ENCODE peak calls at places on chromosome 3, in seven cellular contexts. E is uterus, I is PC-3, A is left lung, P is esophagus squamous epithelium, W is HCT116, Y is mammary epithelial cell. B is an unnamed sample.

GRCh38 chr3:67433109-67433508 is 221.3 kb downstream of the SUCLG2 start:
- DNase-seq in E (no peak), I (no peak), A (no peak), P (no peak), W (no peak), Y (no peak), B (no peak)

GRCh38 chr3:153462550-153462949 is 300.5 kb downstream of the RAP2B start:
- DNase-seq in E (no peak), I (no peak), A (no peak), P (no peak), W (no peak), Y (no peak), B (no peak)

GRCh38 chr3:30145281-30145680 is 461.1 kb upstream of the TGFBR2 start:
- DNase-seq in E (no peak), I (peak; percentile 60), A (no peak), P (no peak), W (no peak), Y (peak; percentile 29), B (no peak)

GRCh38 chr3:112746675-112747276 is 99.9 kb downstream of the CD200R1L start:
- DNase-seq in E (peak; percentile 61), I (no peak), A (no peak), P (no peak), W (no peak), Y (peak; percentile 30), B (no peak)

GRCh38 chr3:96994995-96995394 is 180.6 kb downstream of the EPHA6 start:
- DNase-seq in E (no peak), I (no peak), A (no peak), P (no peak), W (no peak), Y (no peak), B (no peak)

GRCh38 chr3:138132239-138132638 is at the start of gene A4GNT:
- DNase-seq in E (no peak), I (no peak), A (no peak), P (no peak), W (no peak), Y (no peak), B (no peak)

GRCh38 chr3:32021748-32022147 is 40.2 kb downstream of the ZNF860 start:
- DNase-seq in E (no peak), I (no peak), A (no peak), P (no peak), W (no peak), Y (no peak), B (no peak)

GRCh38 chr3:46100812-46101211 is 73.5 kb upstream of the XCR1 start:
- DNase-seq in E (no peak), I (no peak), A (no peak), P (no peak), W (no peak), Y (no peak), B (no peak)

GRCh38 chr3:50450135-50450911 is 53.1 kb downstream of the CACNA2D2 start:
- DNase-seq in E (peak; percentile 37), I (no peak), A (peak; percentile 91), P (peak; percentile 15), W (no peak), Y (no peak), B (no peak)

GRCh38 chr3:45507820-45508317 is 86.7 kb upstream of the LIMD1 start:
- DNase-seq in E (no peak), I (no peak), A (no peak), P (no peak), W (no peak), Y (no peak), B (no peak)

GRCh38 chr3:94772402-94772801 is 709.5 kb downstream of the NSUN3 start:
- DNase-seq in E (no peak), I (peak; percentile 84), A (no peak), P (no peak), W (no peak), Y (no peak), B (no peak)

GRCh38 chr3:39513801-39514369 is 46.4 kb downstream of the MOBP start:
- DNase-seq in E (no peak), I (no peak), A (no peak), P (no peak), W (no peak), Y (no peak), B (no peak)

GRCh38 chr3:159852821-159853505 is 135.7 kb upstream of the IL12A start:
- DNase-seq in E (peak; percentile 55), I (peak; percentile 37), A (peak; percentile 83), P (no peak), W (no peak), Y (peak; percentile 66), B (no peak)

GRCh38 chr3:21216598-21216997 is 534.4 kb downstream of the ZNF385D start:
- DNase-seq in E (no peak), I (peak; percentile 43), A (no peak), P (no peak), W (no peak), Y (peak; percentile 22), B (no peak)

GRCh38 chr3:42256135-42256819 is 9.7 kb downstream of the CCK start:
- DNase-seq in E (no peak), I (peak; percentile 94), A (no peak), P (no peak), W (peak; percentile 77), Y (peak; percentile 79), B (no peak)

GRCh38 chr3:86388848-86389247 is 602.1 kb downstream of the VGLL3 start:
- DNase-seq in E (no peak), I (peak; percentile 13), A (no peak), P (no peak), W (no peak), Y (no peak), B (no peak)
- TF ChIP-seq CTCF in E (no peak), I (peak; percentile 49), A (no peak), P (no peak), W (no peak), Y (no peak), B (no peak)

GRCh38 chr3:187507266-187507665 is 139.1 kb downstream of the RTP4 start:
- DNase-seq in E (no peak), I (no peak), A (no peak), P (no peak), W (no peak), Y (no peak), B (peak; percentile 18)
- H3K36me3 ChIP-seq in E (no peaks in the 10 kb centered on the region), I (no peaks in the 10 kb centered on the region), A (no peaks in the 10 kb centered on the region), P (no peaks in the 10 kb centered on the region), W (no peaks in the 10 kb centered on the region), Y (no peaks in the 10 kb centered on the region), B (no peaks in the 10 kb centered on the region)

DNA sequence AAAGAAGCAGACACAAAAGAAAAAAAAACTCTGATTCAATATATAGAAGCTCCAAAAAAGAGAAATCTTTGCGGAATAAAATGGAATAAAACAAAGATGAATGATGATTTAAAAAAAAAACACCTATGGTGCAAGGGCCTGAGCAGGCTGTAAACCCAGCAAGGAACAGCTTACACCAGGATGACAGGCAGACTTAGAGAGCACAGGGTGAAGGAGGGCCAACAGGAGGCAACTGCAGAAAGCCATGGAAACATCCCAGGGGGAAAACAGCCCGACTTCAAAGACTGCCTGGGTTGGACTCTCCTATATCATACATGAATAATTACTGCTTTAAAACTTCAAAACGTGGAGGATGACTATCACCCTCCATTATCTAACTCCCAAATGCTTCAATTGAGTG is 456.4 kb downstream of the TBL1XR1 start:
- DNase-seq in E (no peak), I (no peak), A (no peak), P (no peak), W (no peak), Y (no peak), B (no peak)
- H3K4me3 ChIP-seq in E (no peak overlapping the region), I (no peak overlapping the region), A (no peak overlapping the region), P (no peak overlapping the region), W (no peak overlapping the region), Y (no peak overlapping the region), B (no peak overlapping the region)

DNA sequence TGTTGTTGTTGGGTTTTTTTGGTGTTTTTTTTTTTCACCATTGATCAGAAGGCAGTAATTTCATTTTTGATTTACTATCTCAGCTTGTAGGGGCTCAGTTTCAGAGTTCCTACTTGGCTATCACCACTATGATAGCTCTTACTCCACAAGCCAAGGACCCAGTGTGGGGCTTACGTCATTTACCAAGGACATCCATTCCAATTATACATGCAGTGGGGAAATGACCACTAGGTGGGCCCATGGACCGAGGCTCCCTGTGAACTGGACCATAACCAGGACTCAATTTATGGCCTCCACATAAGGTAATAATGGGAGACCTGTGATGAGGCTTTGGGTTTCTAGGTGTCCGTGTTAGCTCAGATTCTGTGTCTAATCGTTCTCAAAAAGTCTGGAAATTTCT is 67.5 kb upstream of the CACNA1D start:
- DNase-seq in E (no peak), I (no peak), A (no peak), P (no peak), W (no peak), Y (no peak), B (no peak)
- TF ChIP-seq CTCF in E (no peak), I (no peak), A (no peak), P (no peak), W (peak; percentile 40), Y (no peak), B (no peak)

GRCh38 chr3:47646362-47646761 is 67.7 kb upstream of the CSPG5 start:
- DNase-seq in E (peak; percentile 24), I (no peak), A (no peak), P (no peak), W (no peak), Y (no peak), B (peak; percentile 31)

GRCh38 chr3:47641739-47642138 is 63.1 kb upstream of the CSPG5 start:
- DNase-seq in E (no peak), I (no peak), A (no peak), P (no peak), W (no peak), Y (no peak), B (no peak)

GRCh38 chr3:47647550-47647949 is 68.9 kb upstream of the CSPG5 start:
- DNase-seq in E (no peak), I (no peak), A (no peak), P (no peak), W (no peak), Y (no peak), B (no peak)

GRCh38 chr3:47645551-47645950 is 66.9 kb upstream of the CSPG5 start:
- DNase-seq in E (no peak), I (peak; percentile 41), A (no peak), P (no peak), W (no peak), Y (no peak), B (no peak)

DNA sequence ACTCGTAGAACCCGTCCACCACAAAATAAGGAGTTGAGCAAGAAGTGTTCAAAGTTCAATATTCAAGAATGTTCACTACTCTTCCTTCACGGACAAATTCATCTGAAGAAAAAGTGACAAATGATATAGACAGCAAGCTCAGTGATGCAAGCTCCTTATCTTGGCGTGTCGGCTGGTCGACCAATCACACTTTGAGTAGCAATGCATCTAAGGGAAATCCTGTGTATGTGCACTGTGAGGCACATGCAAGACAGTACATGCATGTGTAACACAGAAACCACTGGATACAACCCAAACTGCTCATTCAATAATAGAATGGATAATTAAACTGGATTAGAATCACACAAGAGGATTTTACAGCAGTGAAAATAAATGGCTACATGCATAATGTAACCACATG is 64.4 kb upstream of the CSPG5 start:
- DNase-seq in E (no peak), I (no peak), A (no peak), P (no peak), W (no peak), Y (no peak), B (no peak)
- H3K36me3 ChIP-seq in E (no peaks in the 10 kb centered on the region), I (peaks cover 22% of the 10 kb centered on the region), A (peaks cover 31% of the 10 kb centered on the region), P (no peaks in the 10 kb centered on the region), W (peaks cover 9% of the 10 kb centered on the region), Y (peaks cover 9% of the 10 kb centered on the region), B (peaks cover 4% of the 10 kb centered on the region)